ENCODE peak calls at places on chromosomes 4 and X, in four cellular contexts. N is IMR-90, D is neuronal stem cell, P is mesendoderm. V is an unnamed sample.

GRCh38 chrX:70422886-70423336 is at the start of gene GDPD2:
- DNase-seq in D (peak), P (peak), N (no peak), V (peak)

GRCh38 chr4:147160908-147161513 is 215.3 kb upstream of the TTC29 start:
- DNase-seq in N (peak), P (peak), D (peak), V (no peak)

GRCh38 chr4:110119347-110119746 is 79.1 kb downstream of the ELOVL6 start:
- DNase-seq in D (no peak), P (no peak), N (no peak), V (no peak)

GRCh38 chrX:56232221-56233082 is at the start of gene KLF8:
- DNase-seq in N (no peak), D (no peak), P (peak), V (no peak)

GRCh38 chr4:10589808-10590207 is 94.8 kb downstream of the CLNK start:
- DNase-seq in P (no peak), D (no peak), N (peak), V (no peak)

GRCh38 chrX:120564925-120565324 is 4.2 kb upstream of the CUL4B start:
- DNase-seq in N (no peak), D (no peak), P (no peak), V (no peak)

GRCh38 chr4:61886180-61886579 is 686.1 kb downstream of the ADGRL3 start:
- DNase-seq in N (no peak), D (no peak), P (no peak), V (no peak)

GRCh38 chr4:110085131-110085530 is 113.3 kb downstream of the ELOVL6 start:
- DNase-seq in P (no peak), D (no peak), N (peak), V (no peak)

GRCh38 chrX:19457662-19458061 is 57.6 kb downstream of the MAP3K15 start:
- DNase-seq in N (no peak), D (no peak), P (no peak), V (no peak)

GRCh38 chr4:152591361-152591760 is 55.5 kb upstream of the FBXW7 start:
- DNase-seq in D (peak), P (peak), N (peak), V (peak)

GRCh38 chrX:107537815-107538214 is 88.4 kb downstream of the FRMPD3 start:
- DNase-seq in D (peak), N (peak), P (peak), V (peak)

GRCh38 chrX:54386314-54386713 is 28.5 kb upstream of the WNK3 start:
- DNase-seq in D (no peak), P (peak), N (peak), V (no peak)

GRCh38 chr4:159077702-159078495 is 25.0 kb upstream of the RAPGEF2 start:
- DNase-seq in P (no peak), N (peak), D (no peak), V (no peak)

GRCh38 chr4:65120287-65120686 is 550.0 kb downstream of the EPHA5 start:
- DNase-seq in P (no peak), N (no peak), D (no peak), V (no peak)

GRCh38 chr4:41287005-41287404 is 30.3 kb downstream of the UCHL1 start:
- DNase-seq in D (no peak), N (peak), P (no peak), V (no peak)

GRCh38 chrX:131783555-131784338 is 239.4 kb upstream of the STK26 start:
- DNase-seq in D (no peak), P (no peak), N (peak), V (no peak)

GRCh38 chr4:186900980-186901379 is 177.3 kb upstream of the FAT1 start:
- DNase-seq in P (no peak), N (no peak), D (no peak), V (no peak)

GRCh38 chr4:162959056-162959455 is 207.6 kb downstream of the NAF1 start:
- DNase-seq in P (peak), D (no peak), N (no peak), V (no peak)

GRCh38 chr4:1318046-1318375 is 28.3 kb downstream of the MAEA start:
- DNase-seq in P (no peak), N (no peak), D (no peak), V (no peak)

GRCh38 chrX:1555370-1555769 is 18.4 kb upstream of the P2RY8 start:
- DNase-seq in P (no peak), N (no peak), D (no peak), V (no peak)

GRCh38 chr4:98659741-98660507 is 1.5 kb upstream of the TSPAN5 start:
- DNase-seq in P (no peak), N (peak), D (no peak), V (no peak)

GRCh38 chr4:53716471-53717063 is 125.3 kb upstream of the LNX1 start:
- DNase-seq in P (no peak), N (no peak), D (no peak), V (no peak)

DNA sequence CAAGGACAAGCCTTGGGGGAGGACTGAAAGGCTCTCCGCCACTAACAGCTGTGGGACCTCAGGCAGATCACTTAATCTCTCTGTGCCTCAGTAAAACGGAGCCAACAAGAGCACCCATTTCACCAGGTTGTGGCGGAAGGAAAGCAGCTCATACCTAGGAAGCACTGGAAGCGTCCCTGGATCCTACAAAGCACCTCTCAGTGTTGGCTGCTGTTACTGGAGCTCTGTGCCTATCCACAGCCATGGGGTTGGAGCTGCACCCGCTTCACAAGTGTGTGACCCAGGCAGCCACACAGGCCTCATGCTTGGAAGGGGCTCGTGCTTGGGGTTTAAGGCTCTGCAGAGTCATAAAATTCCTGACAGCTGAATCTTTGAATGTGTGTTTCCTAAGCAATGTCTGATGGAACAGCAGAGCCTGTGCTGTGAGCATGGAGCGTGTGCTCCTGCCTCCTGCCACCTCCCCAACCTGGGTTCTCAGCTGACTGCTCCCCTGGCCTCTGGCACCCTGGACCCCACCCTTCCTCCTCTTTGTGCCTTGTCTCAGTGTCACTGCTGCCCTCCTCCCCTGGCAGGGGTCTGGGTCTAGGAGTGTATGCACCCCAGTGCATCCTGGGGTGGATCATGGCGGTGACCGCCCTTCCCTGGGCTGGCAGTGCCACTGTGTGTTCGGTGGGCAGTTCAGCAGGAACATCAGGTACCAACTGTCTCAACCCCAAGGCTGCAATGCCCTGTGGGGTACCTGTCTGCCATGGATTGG is 14.4 kb upstream of the MAN2B2 start:
- DNase-seq in P (no peak), N (peak), D (no peak), V (no peak)
- H3K23ac ChIP-seq in P (no peak), N (no peak), D (peak), V (no peak)

GRCh38 chr4:121950680-121951569 is 935 bp downstream of the TRPC3 start:
- DNase-seq in P (peak), N (peak), D (peak), V (no peak)
- H3K23ac ChIP-seq in P (no peak), N (peak), D (peak), V (no peak)

GRCh38 chr4:16835597-16836247 is 62.7 kb downstream of the LDB2 start:
- DNase-seq in D (no peak), N (no peak), P (no peak), V (no peak)

GRCh38 chr4:16836324-16836723 is 62.1 kb downstream of the LDB2 start:
- DNase-seq in D (no peak), N (no peak), P (no peak), V (no peak)

GRCh38 chr4:16833722-16834121 is 64.7 kb downstream of the LDB2 start:
- DNase-seq in P (no peak), N (no peak), D (no peak), V (no peak)

GRCh38 chr4:16838226-16838875 is 60.1 kb downstream of the LDB2 start:
- DNase-seq in N (no peak), D (no peak), P (no peak), V (no peak)

DNA sequence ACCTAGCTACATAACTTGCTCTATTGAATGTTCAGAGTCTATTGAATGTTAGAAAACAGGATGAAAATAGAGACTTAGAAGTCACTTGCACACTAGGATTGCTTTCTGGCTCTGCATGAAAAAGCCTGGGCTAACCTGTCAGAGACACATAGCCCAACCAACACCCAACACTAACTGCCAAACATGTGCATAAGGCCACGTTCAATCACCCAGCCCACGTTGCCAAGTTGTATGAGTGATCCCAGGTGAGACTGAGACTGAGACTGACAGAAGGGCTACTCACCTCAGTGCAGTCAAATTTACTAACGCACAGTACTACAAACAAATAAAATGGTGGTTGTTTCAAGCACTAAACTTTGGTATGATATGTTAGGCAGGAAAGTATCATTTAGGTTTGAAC is 61.0 kb downstream of the LDB2 start:
- DNase-seq in N (no peak), D (no peak), P (no peak), V (no peak)
- H3K23ac ChIP-seq in N (no peak), D (no peak), P (no peak), V (no peak)

DNA sequence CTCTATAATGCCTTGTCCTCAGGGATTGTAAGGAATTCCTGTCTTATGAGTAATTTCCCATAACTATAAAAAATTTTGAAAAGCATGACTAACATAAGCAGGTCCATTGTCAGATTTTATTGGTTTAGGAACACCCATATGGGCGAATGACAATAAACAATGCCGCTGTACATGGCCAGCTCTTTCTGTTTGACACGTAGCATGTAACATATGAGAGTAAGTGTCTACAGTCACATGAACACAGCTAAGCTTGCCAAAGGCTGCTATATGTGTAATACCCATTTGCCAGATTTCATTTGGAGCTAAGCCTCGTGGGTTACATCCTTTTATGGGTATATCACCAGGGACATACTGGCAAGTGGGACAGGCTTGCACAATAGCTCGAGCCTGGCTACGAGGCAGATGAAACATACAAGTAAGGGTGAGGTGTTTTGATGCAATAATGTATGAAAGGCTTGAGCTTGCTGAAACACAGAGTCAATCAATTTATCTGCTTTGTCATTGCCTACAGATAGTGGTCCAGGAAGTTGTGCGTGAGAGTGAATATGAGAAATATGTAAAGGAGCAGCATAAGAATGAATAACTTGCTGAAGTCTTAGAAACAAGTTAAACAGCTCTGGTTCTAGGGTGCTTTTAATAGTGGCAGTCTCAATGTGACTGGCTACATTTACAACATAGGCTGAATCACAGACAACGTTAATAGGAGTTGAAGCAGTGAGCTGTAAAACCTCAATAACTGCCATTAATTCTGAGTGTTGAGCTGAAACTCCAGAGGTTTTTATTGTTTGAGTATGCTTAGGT is 67.4 kb upstream of the UGT2B10 start:
- DNase-seq in N (no peak), D (no peak), P (no peak), V (no peak)
- H3K23ac ChIP-seq in N (no peak), D (no peak), P (no peak), V (no peak)

DNA sequence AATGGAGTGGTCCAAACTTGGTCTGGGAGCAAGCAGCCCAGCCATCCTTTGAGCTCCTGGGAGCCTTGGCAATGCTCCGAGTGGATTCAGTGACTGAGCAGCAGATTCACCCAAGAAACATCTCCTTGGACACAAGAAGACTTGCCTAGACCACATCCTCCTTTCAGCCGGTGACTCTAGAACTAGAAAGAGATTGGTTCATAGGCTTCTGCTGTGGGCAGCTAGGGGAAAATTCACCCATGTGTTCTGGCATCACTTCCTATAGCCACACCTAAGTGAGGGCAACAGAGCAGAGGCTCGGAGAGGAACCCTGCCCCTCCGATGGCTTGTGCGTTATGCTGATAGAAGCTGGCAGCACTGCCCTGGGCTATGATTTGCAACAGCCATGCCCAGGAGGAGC is 16.0 kb downstream of the ZNF275 start:
- DNase-seq in D (no peak), P (no peak), N (no peak), V (no peak)
- H3K23ac ChIP-seq in D (no peak), P (no peak), N (no peak), V (no peak)

GRCh38 chr4:37727635-37728034 is 41.5 kb upstream of the RELL1 start:
- DNase-seq in P (no peak), N (no peak), D (no peak), V (no peak)

GRCh38 chr4:37725718-37726117 is 39.5 kb upstream of the RELL1 start:
- DNase-seq in P (no peak), N (peak), D (no peak), V (no peak)

GRCh38 chr4:37729649-37730004 is 43.5 kb upstream of the RELL1 start:
- DNase-seq in N (no peak), P (no peak), D (no peak), V (no peak)

GRCh38 chr4:37728064-37728463 is 41.9 kb upstream of the RELL1 start:
- DNase-seq in D (no peak), N (no peak), P (no peak), V (no peak)

GRCh38 chr4:37726666-37727065 is 40.5 kb upstream of the RELL1 start:
- DNase-seq in D (no peak), P (no peak), N (peak), V (no peak)
- H3K23ac ChIP-seq in D (no peak), P (no peak), N (no peak), V (peak)

V was measured in H1.